ENCODE peak calls at places on chromosome 11, in ten cellular contexts. K is BJ; S is NCI-H69; J is non-pigmented ciliary epithelial cell; G is NCI-H2029 treated with DMSO at 0.1 percent for 48 hours; A is CD8-positive, alpha-beta memory T cell; L is NCI-H748 treated with DMSO at 0.1 percent for 48 hours; O is NCI-H1105; V is nephron progenitor cell; Q is activated naive CD8-positive, alpha-beta T cell treated with anti-CD3 and anti-CD28 coated beads, Interleukin-2, amount 10 ng/mL, durations not matched to agents 7 days and 5 days. C is an unnamed sample.

GRCh38 chr11:33722579-33723234 is 13.5 kb downstream of the CD59 start:
- DNase-seq in K (no peak), S (no peak), J (peak), G (no peak), A (no peak), L (no peak), O (no peak), V (no peak), Q (no peak), C (no peak)

GRCh38 chr11:445765-446588 is 4.1 kb upstream of the PTDSS2 start:
- DNase-seq in K (no peak), S (peak), J (no peak), G (no peak), A (no peak), L (no peak), O (no peak), V (no peak), Q (no peak), C (no peak)

GRCh38 chr11:12674936-12675696 is 895 bp downstream of the TEAD1 start:
- DNase-seq in K (no peak), S (peak), J (no peak), G (peak), A (no peak), L (peak), O (peak), V (peak), Q (peak), C (peak)

GRCh38 chr11:27242591-27242990 is 120.4 kb downstream of the CCDC34 start:
- DNase-seq in K (peak), S (no peak), J (no peak), G (no peak), A (no peak), L (no peak), O (no peak), V (no peak), Q (no peak), C (no peak)

GRCh38 chr11:68803766-68804165 is 38.0 kb downstream of the CPT1A start:
- DNase-seq in K (no peak), S (no peak), J (no peak), G (no peak), A (no peak), L (no peak), O (no peak), V (no peak), Q (no peak), C (no peak)

GRCh38 chr11:45017329-45017728 is 66.6 kb upstream of the TP53I11 start:
- DNase-seq in K (no peak), S (no peak), J (no peak), G (no peak), A (no peak), L (no peak), O (no peak), V (no peak), Q (no peak), C (no peak)

GRCh38 chr11:31764766-31765165 is 46.4 kb downstream of the PAX6 start:
- DNase-seq in K (no peak), S (peak), J (no peak), G (no peak), A (no peak), L (no peak), O (peak), V (no peak), Q (no peak), C (no peak)

GRCh38 chr11:79100093-79100704 is 340.6 kb downstream of the TENM4 start:
- DNase-seq in K (no peak), S (peak), J (no peak), G (no peak), A (no peak), L (peak), O (peak), V (peak), Q (no peak), C (no peak)

GRCh38 chr11:33027846-33028536 is 11.4 kb upstream of the TCP11L1 start:
- DNase-seq in K (no peak), S (no peak), J (no peak), G (no peak), A (no peak), L (no peak), O (no peak), V (no peak), Q (no peak), C (no peak)

GRCh38 chr11:85627332-85627997 is at the start of gene DLG2:
- DNase-seq in K (no peak), S (peak), J (no peak), G (no peak), A (no peak), L (peak), O (peak), V (peak), Q (peak), C (no peak)

GRCh38 chr11:29448246-29448877 is 568.5 kb downstream of the KCNA4 start:
- DNase-seq in K (no peak), S (peak), J (peak), G (no peak), A (no peak), L (peak), O (no peak), V (peak), Q (no peak), C (no peak)

GRCh38 chr11:396948-397548 is 3.0 kb downstream of the PKP3 start:
- DNase-seq in K (no peak), S (peak), J (no peak), G (no peak), A (peak), L (no peak), O (no peak), V (no peak), Q (peak), C (no peak)

GRCh38 chr11:130124096-130124495 is 35.5 kb upstream of the ST14 start:
- DNase-seq in K (peak), S (no peak), J (peak), G (no peak), A (no peak), L (no peak), O (no peak), V (no peak), Q (no peak), C (no peak)

GRCh38 chr11:14261094-14261493 is 97.9 kb downstream of the RRAS2 start:
- DNase-seq in K (no peak), S (no peak), J (no peak), G (no peak), A (no peak), L (no peak), O (no peak), V (no peak), Q (no peak), C (no peak)

GRCh38 chr11:96235725-96236124 is 107.3 kb downstream of the MAML2 start:
- DNase-seq in K (no peak), S (peak), J (no peak), G (no peak), A (no peak), L (no peak), O (no peak), V (no peak), Q (no peak), C (no peak)

GRCh38 chr11:27468209-27468608 is 4.4 kb downstream of the LGR4 start:
- DNase-seq in K (peak), S (peak), J (no peak), G (no peak), A (no peak), L (no peak), O (no peak), V (no peak), Q (no peak), C (no peak)

GRCh38 chr11:7537260-7537659 is 23.5 kb downstream of the PPFIBP2 start:
- DNase-seq in K (no peak), S (no peak), J (no peak), G (peak), A (no peak), L (no peak), O (peak), V (no peak), Q (no peak), C (no peak)

GRCh38 chr11:38562562-38562961 is 1964.5 kb upstream of the RAG2 start:
- DNase-seq in K (no peak), S (peak), J (no peak), G (no peak), A (no peak), L (no peak), O (no peak), V (no peak), Q (no peak), C (no peak)

GRCh38 chr11:17256512-17256911 is 20.0 kb upstream of the NUCB2 start:
- DNase-seq in K (peak), S (no peak), J (peak), G (no peak), A (no peak), L (no peak), O (no peak), V (no peak), Q (no peak), C (no peak)

GRCh38 chr11:111878385-111878765 is 590 bp downstream of the FDXACB1 start:
- DNase-seq in K (no peak), S (peak), J (no peak), G (peak), A (no peak), L (no peak), O (peak), V (no peak), Q (no peak), C (no peak)

GRCh38 chr11:112267188-112267591 is 6.5 kb upstream of the PLET1 start:
- DNase-seq in K (no peak), S (no peak), J (no peak), G (no peak), A (no peak), L (no peak), O (no peak), V (no peak), Q (no peak), C (no peak)

GRCh38 chr11:62054484-62055121 is 69.2 kb upstream of the INCENP start:
- DNase-seq in K (no peak), S (peak), J (no peak), G (no peak), A (no peak), L (no peak), O (peak), V (no peak), Q (no peak), C (no peak)

GRCh38 chr11:8871283-8871775 is 39.7 kb upstream of the AKIP1 start:
- DNase-seq in K (peak), S (peak), J (peak), G (peak), A (no peak), L (no peak), O (no peak), V (peak), Q (no peak), C (peak)

GRCh38 chr11:27514076-27514475 is 7.5 kb upstream of the LIN7C start:
- DNase-seq in K (no peak), S (no peak), J (no peak), G (no peak), A (no peak), L (no peak), O (no peak), V (no peak), Q (no peak), C (no peak)

C was measured in DMS79.